ENCODE peak calls at places on chromosomes 2 and 18, in five cellular contexts. J is hepatocyte, R is GDM1, F is D341Med, E is EL. M is an unnamed sample.

GRCh38 chr2:225678792-225679191 is 279.3 kb downstream of the NYAP2 start:
- DNase-seq in J (no peak), R (no peak), F (no peak), E (no peak), M (no peak)

GRCh38 chr18:9803698-9804516 is 81.9 kb upstream of the TXNDC2 start:
- DNase-seq in J (peak; percentile 48), R (no peak), F (no peak), E (no peak), M (no peak)

GRCh38 chr2:105760191-105760590 is 15.5 kb downstream of the NCK2 start:
- DNase-seq in J (no peak), R (no peak), F (no peak), E (no peak), M (no peak)

GRCh38 chr18:11040823-11041712 is 108.3 kb downstream of the PIEZO2 start:
- DNase-seq in J (peak; percentile 72), R (no peak), F (peak; percentile 55), E (peak; percentile 64), M (peak; percentile 94)

GRCh38 chr2:65826567-65826966 is 394.2 kb upstream of the SPRED2 start:
- DNase-seq in J (no peak), R (no peak), F (no peak), E (no peak), M (no peak)

GRCh38 chr2:108412995-108413726 is 35.4 kb downstream of the SULT1C4 start:
- DNase-seq in J (peak; percentile 39), R (no peak), F (no peak), E (peak; percentile 99), M (peak; percentile 85)

GRCh38 chr2:202060218-202060617 is 12.8 kb upstream of the KIAA2012 start:
- DNase-seq in J (no peak), R (no peak), F (no peak), E (no peak), M (no peak)

GRCh38 chr18:55038162-55038561 is 78.9 kb upstream of the CCDC68 start:
- DNase-seq in J (no peak), R (no peak), F (no peak), E (peak; percentile 68), M (no peak)

GRCh38 chr18:23688528-23688927 is 725 bp upstream of the LAMA3 start:
- DNase-seq in J (no peak), R (no peak), F (no peak), E (no peak), M (no peak)

GRCh38 chr2:98761909-98762308 is 31.0 kb upstream of the MGAT4A start:
- DNase-seq in J (no peak), R (no peak), F (no peak), E (no peak), M (no peak)

GRCh38 chr2:200310545-200310971 is 4.1 kb downstream of the SPATS2L start:
- DNase-seq in J (no peak), R (no peak), F (no peak), E (peak; percentile 75), M (no peak)

GRCh38 chr2:75277111-75277510 is 77.8 kb upstream of the TACR1 start:
- DNase-seq in J (no peak), R (no peak), F (no peak), E (peak; percentile 58), M (no peak)

GRCh38 chr2:40281021-40281940 is 170.6 kb downstream of the SLC8A1 start:
- DNase-seq in J (peak; percentile 7), R (no peak), F (no peak), E (peak; percentile 87), M (no peak)

GRCh38 chr2:60852282-60852860 is 29.0 kb upstream of the REL start:
- DNase-seq in J (no peak), R (peak; percentile 23), F (no peak), E (no peak), M (no peak)

GRCh38 chr18:74060511-74061028 is 87.1 kb downstream of the FBXO15 start:
- DNase-seq in J (no peak), R (no peak), F (no peak), E (no peak), M (no peak)

GRCh38 chr2:4937550-4937949 is 754.6 kb upstream of the SOX11 start:
- DNase-seq in J (peak; percentile 32), R (no peak), F (no peak), E (no peak), M (no peak)

GRCh38 chr2:217890445-217890844 is 112.3 kb downstream of the TNS1 start:
- DNase-seq in J (peak; percentile 54), R (no peak), F (no peak), E (peak; percentile 75), M (peak; percentile 42)